ENCODE peak calls at places on chromosomes 4 and X, in five cellular contexts. One of them, this sample, is unnamed.

GRCh38 chrX:24513416-24513815 is 48.3 kb downstream of the PDK3 start:
- DNase-seq in T-helper 22 cell: no peak
- DNase-seq in stimulated activated CD8-positive, alpha-beta memory T cell treated with anti-CD3 and anti-CD28 coated beads, Interleukin-4, amount 100 ng/mL, for 24 hours: no peak
- DNase-seq in esophagus muscularis mucosa: no peak
- DNase-seq in kidney tubule cell: no peak
- DNase-seq in this sample: no peak

GRCh38 chrX:14899607-14900006 is 26.4 kb downstream of the MOSPD2 start:
- DNase-seq in kidney tubule cell: peak; percentile 76
- DNase-seq in esophagus muscularis mucosa: no peak
- DNase-seq in stimulated activated CD8-positive, alpha-beta memory T cell treated with anti-CD3 and anti-CD28 coated beads, Interleukin-4, amount 100 ng/mL, for 24 hours: no peak
- DNase-seq in T-helper 22 cell: no peak
- DNase-seq in this sample: no peak

GRCh38 chrX:119870626-119871131 is 854 bp downstream of the RNF113A start:
- DNase-seq in T-helper 22 cell: peak; percentile 12
- DNase-seq in esophagus muscularis mucosa: no peak
- DNase-seq in stimulated activated CD8-positive, alpha-beta memory T cell treated with anti-CD3 and anti-CD28 coated beads, Interleukin-4, amount 100 ng/mL, for 24 hours: no peak
- DNase-seq in kidney tubule cell: peak; percentile 53
- DNase-seq in this sample: no peak

GRCh38 chr4:145177906-145178538 is 2.4 kb downstream of the OTUD4 start:
- DNase-seq in kidney tubule cell: peak; percentile 35
- DNase-seq in stimulated activated CD8-positive, alpha-beta memory T cell treated with anti-CD3 and anti-CD28 coated beads, Interleukin-4, amount 100 ng/mL, for 24 hours: no peak
- DNase-seq in T-helper 22 cell: no peak
- DNase-seq in esophagus muscularis mucosa: no peak
- DNase-seq in this sample: no peak

GRCh38 chrX:152821145-152821765 is 9.3 kb downstream of the CETN2 start:
- DNase-seq in kidney tubule cell: peak; percentile 47
- DNase-seq in esophagus muscularis mucosa: no peak
- DNase-seq in T-helper 22 cell: no peak
- DNase-seq in stimulated activated CD8-positive, alpha-beta memory T cell treated with anti-CD3 and anti-CD28 coated beads, Interleukin-4, amount 100 ng/mL, for 24 hours: no peak
- DNase-seq in this sample: no peak

GRCh38 chr4:17065821-17066220 is 167.4 kb upstream of the LDB2 start:
- DNase-seq in esophagus muscularis mucosa: peak; percentile 2
- DNase-seq in kidney tubule cell: no peak
- DNase-seq in stimulated activated CD8-positive, alpha-beta memory T cell treated with anti-CD3 and anti-CD28 coated beads, Interleukin-4, amount 100 ng/mL, for 24 hours: no peak
- DNase-seq in T-helper 22 cell: no peak
- DNase-seq in this sample: no peak

GRCh38 chrX:23554304-23554703 is 113.0 kb upstream of the PRDX4 start:
- DNase-seq in esophagus muscularis mucosa: no peak
- DNase-seq in kidney tubule cell: peak; percentile 50
- DNase-seq in T-helper 22 cell: no peak
- DNase-seq in stimulated activated CD8-positive, alpha-beta memory T cell treated with anti-CD3 and anti-CD28 coated beads, Interleukin-4, amount 100 ng/mL, for 24 hours: no peak
- DNase-seq in this sample: no peak

GRCh38 chr4:86594559-86595425 is 677 bp downstream of the PTPN13 start:
- DNase-seq in T-helper 22 cell: no peak
- DNase-seq in esophagus muscularis mucosa: no peak
- DNase-seq in stimulated activated CD8-positive, alpha-beta memory T cell treated with anti-CD3 and anti-CD28 coated beads, Interleukin-4, amount 100 ng/mL, for 24 hours: no peak
- DNase-seq in kidney tubule cell: peak; percentile 78
- DNase-seq in this sample: peak; percentile 24

GRCh38 chrX:100447563-100448397 is 37.7 kb upstream of the PCDH19 start:
- DNase-seq in esophagus muscularis mucosa: no peak
- DNase-seq in T-helper 22 cell: no peak
- DNase-seq in kidney tubule cell: peak; percentile 35
- DNase-seq in stimulated activated CD8-positive, alpha-beta memory T cell treated with anti-CD3 and anti-CD28 coated beads, Interleukin-4, amount 100 ng/mL, for 24 hours: no peak
- DNase-seq in this sample: no peak

GRCh38 chr4:38482696-38483095 is 181.3 kb upstream of the KLF3 start:
- DNase-seq in T-helper 22 cell: no peak
- DNase-seq in kidney tubule cell: peak; percentile 47
- DNase-seq in esophagus muscularis mucosa: no peak
- DNase-seq in stimulated activated CD8-positive, alpha-beta memory T cell treated with anti-CD3 and anti-CD28 coated beads, Interleukin-4, amount 100 ng/mL, for 24 hours: no peak
- DNase-seq in this sample: no peak

GRCh38 chr4:85210353-85210752 is 243.9 kb upstream of the WDFY3 start:
- DNase-seq in stimulated activated CD8-positive, alpha-beta memory T cell treated with anti-CD3 and anti-CD28 coated beads, Interleukin-4, amount 100 ng/mL, for 24 hours: no peak
- DNase-seq in esophagus muscularis mucosa: no peak
- DNase-seq in kidney tubule cell: peak; percentile 84
- DNase-seq in T-helper 22 cell: no peak
- DNase-seq in this sample: no peak

GRCh38 chr4:26192921-26193894 is 127.6 kb upstream of the RBPJ start:
- DNase-seq in kidney tubule cell: no peak
- DNase-seq in esophagus muscularis mucosa: no peak
- DNase-seq in T-helper 22 cell: no peak
- DNase-seq in stimulated activated CD8-positive, alpha-beta memory T cell treated with anti-CD3 and anti-CD28 coated beads, Interleukin-4, amount 100 ng/mL, for 24 hours: no peak
- DNase-seq in this sample: no peak

GRCh38 chrX:154541896-154542722 is 4.5 kb downstream of the G6PD start:
- DNase-seq in kidney tubule cell: peak; percentile 84
- DNase-seq in T-helper 22 cell: no peak
- DNase-seq in esophagus muscularis mucosa: no peak
- DNase-seq in stimulated activated CD8-positive, alpha-beta memory T cell treated with anti-CD3 and anti-CD28 coated beads, Interleukin-4, amount 100 ng/mL, for 24 hours: peak; percentile 55
- DNase-seq in this sample: peak; percentile 34

GRCh38 chr4:68176904-68177303 is 47.2 kb upstream of the TMPRSS11F start:
- DNase-seq in stimulated activated CD8-positive, alpha-beta memory T cell treated with anti-CD3 and anti-CD28 coated beads, Interleukin-4, amount 100 ng/mL, for 24 hours: no peak
- DNase-seq in kidney tubule cell: no peak
- DNase-seq in T-helper 22 cell: no peak
- DNase-seq in esophagus muscularis mucosa: no peak
- DNase-seq in this sample: no peak

GRCh38 chr4:80173841-80174240 is 23.5 kb upstream of the PRDM8 start:
- DNase-seq in stimulated activated CD8-positive, alpha-beta memory T cell treated with anti-CD3 and anti-CD28 coated beads, Interleukin-4, amount 100 ng/mL, for 24 hours: no peak
- DNase-seq in T-helper 22 cell: no peak
- DNase-seq in kidney tubule cell: no peak
- DNase-seq in esophagus muscularis mucosa: no peak
- DNase-seq in this sample: no peak

GRCh38 chr4:185542626-185543336 is 7.5 kb upstream of the PDLIM3 start:
- DNase-seq in T-helper 22 cell: no peak
- DNase-seq in stimulated activated CD8-positive, alpha-beta memory T cell treated with anti-CD3 and anti-CD28 coated beads, Interleukin-4, amount 100 ng/mL, for 24 hours: no peak
- DNase-seq in esophagus muscularis mucosa: peak; percentile 95
- DNase-seq in kidney tubule cell: peak; percentile 63
- DNase-seq in this sample: no peak

GRCh38 chrX:11881485-11882170 is 123.6 kb downstream of the MSL3 start:
- DNase-seq in stimulated activated CD8-positive, alpha-beta memory T cell treated with anti-CD3 and anti-CD28 coated beads, Interleukin-4, amount 100 ng/mL, for 24 hours: no peak
- DNase-seq in kidney tubule cell: peak; percentile 4
- DNase-seq in esophagus muscularis mucosa: no peak
- DNase-seq in T-helper 22 cell: no peak
- DNase-seq in this sample: no peak

GRCh38 chr4:54568184-54568583 is 89.6 kb upstream of the KIT start:
- DNase-seq in esophagus muscularis mucosa: peak; percentile 91
- DNase-seq in stimulated activated CD8-positive, alpha-beta memory T cell treated with anti-CD3 and anti-CD28 coated beads, Interleukin-4, amount 100 ng/mL, for 24 hours: no peak
- DNase-seq in T-helper 22 cell: no peak
- DNase-seq in kidney tubule cell: peak; percentile 92
- DNase-seq in this sample: no peak

GRCh38 chrX:20309796-20310195 is 43.1 kb upstream of the RPS6KA3 start:
- DNase-seq in T-helper 22 cell: no peak
- DNase-seq in esophagus muscularis mucosa: no peak
- DNase-seq in stimulated activated CD8-positive, alpha-beta memory T cell treated with anti-CD3 and anti-CD28 coated beads, Interleukin-4, amount 100 ng/mL, for 24 hours: no peak
- DNase-seq in kidney tubule cell: no peak
- DNase-seq in this sample: no peak

GRCh38 chr4:83731609-83732008 is 195.7 kb downstream of the GPAT3 start:
- DNase-seq in stimulated activated CD8-positive, alpha-beta memory T cell treated with anti-CD3 and anti-CD28 coated beads, Interleukin-4, amount 100 ng/mL, for 24 hours: no peak
- DNase-seq in esophagus muscularis mucosa: no peak
- DNase-seq in T-helper 22 cell: no peak
- DNase-seq in kidney tubule cell: peak; percentile 28
- DNase-seq in this sample: no peak

GRCh38 chr4:186829740-186830449 is 106.2 kb upstream of the FAT1 start:
- DNase-seq in stimulated activated CD8-positive, alpha-beta memory T cell treated with anti-CD3 and anti-CD28 coated beads, Interleukin-4, amount 100 ng/mL, for 24 hours: no peak
- DNase-seq in esophagus muscularis mucosa: no peak
- DNase-seq in kidney tubule cell: no peak
- DNase-seq in T-helper 22 cell: no peak
- DNase-seq in this sample: no peak

GRCh38 chrX:56947695-56948094 is 47.6 kb downstream of the SPIN3 start:
- DNase-seq in stimulated activated CD8-positive, alpha-beta memory T cell treated with anti-CD3 and anti-CD28 coated beads, Interleukin-4, amount 100 ng/mL, for 24 hours: no peak
- DNase-seq in esophagus muscularis mucosa: no peak
- DNase-seq in kidney tubule cell: no peak
- DNase-seq in T-helper 22 cell: no peak
- DNase-seq in this sample: no peak

GRCh38 chr4:159689526-159689925 is 586.6 kb downstream of the RAPGEF2 start:
- DNase-seq in stimulated activated CD8-positive, alpha-beta memory T cell treated with anti-CD3 and anti-CD28 coated beads, Interleukin-4, amount 100 ng/mL, for 24 hours: no peak
- DNase-seq in T-helper 22 cell: no peak
- DNase-seq in kidney tubule cell: no peak
- DNase-seq in esophagus muscularis mucosa: no peak
- DNase-seq in this sample: no peak

GRCh38 chrX:10761447-10761846 is 141.1 kb upstream of the MID1 start:
- DNase-seq in T-helper 22 cell: no peak
- DNase-seq in kidney tubule cell: no peak
- DNase-seq in esophagus muscularis mucosa: no peak
- DNase-seq in stimulated activated CD8-positive, alpha-beta memory T cell treated with anti-CD3 and anti-CD28 coated beads, Interleukin-4, amount 100 ng/mL, for 24 hours: no peak
- DNase-seq in this sample: no peak